ENCODE peak calls at places on chromosomes 6 and 20, in ten cellular contexts. X, V, Z, E, U, T, O, N, J and M are unnamed samples. For H3K27me3, the result is how much of the 10 kb centered on the place peaks cover.

GRCh38 chr20:37543828-37544227 is 16.2 kb upstream of the BLCAP start:
- DNase-seq in X (no peak), V (peak), Z (no peak), E (no peak), U (no peak), T (no peak), O (peak), N (no peak), J (peak), M (no peak)

GRCh38 chr6:89313006-89313405 is 2.1 kb downstream of the GABRR2 start:
- DNase-seq in X (no peak), V (no peak), Z (peak), E (no peak), U (no peak), T (no peak), O (peak), N (no peak), J (no peak), M (no peak)

GRCh38 chr6:151723152-151723551 is 84.3 kb upstream of the ESR1 start:
- DNase-seq in X (no peak), V (no peak), Z (no peak), E (no peak), U (no peak), T (no peak), O (no peak), N (no peak), J (no peak), M (no peak)

GRCh38 chr6:157514659-157515496 is 133.9 kb downstream of the ZDHHC14 start:
- DNase-seq in X (no peak), V (peak), Z (no peak), E (no peak), U (peak), T (no peak), O (peak), N (no peak), J (no peak), M (no peak)

GRCh38 chr6:143513410-143513809 is 1.9 kb upstream of the FUCA2 start:
- DNase-seq in X (no peak), V (no peak), Z (no peak), E (no peak), U (peak), T (no peak), O (no peak), N (no peak), J (peak), M (peak)

GRCh38 chr20:37846573-37846972 is 56.4 kb upstream of the VSTM2L start:
- DNase-seq in X (no peak), V (no peak), Z (no peak), E (no peak), U (no peak), T (peak), O (no peak), N (no peak), J (no peak), M (no peak)

GRCh38 chr6:113719545-113719944 is 137.6 kb upstream of the MARCKS start:
- DNase-seq in X (no peak), V (no peak), Z (no peak), E (no peak), U (no peak), T (no peak), O (no peak), N (no peak), J (no peak), M (no peak)

GRCh38 chr6:31826793-31827285 is 699 bp upstream of the HSPA1B start:
- DNase-seq in X (peak), V (peak), Z (peak), E (no peak), U (peak), T (peak), O (no peak), N (no peak), J (no peak), M (no peak)

GRCh38 chr20:55641497-55641896 is 363.8 kb downstream of the CBLN4 start:
- DNase-seq in X (no peak), V (no peak), Z (no peak), E (no peak), U (no peak), T (no peak), O (no peak), N (no peak), J (no peak), M (no peak)

GRCh38 chr6:85580878-85581267 is 12.8 kb downstream of the SNX14 start:
- DNase-seq in X (no peak), V (no peak), Z (no peak), E (no peak), U (no peak), T (no peak), O (no peak), N (no peak), J (no peak), M (no peak)

GRCh38 chr20:49447946-49448809 is 34.3 kb downstream of the KCNB1 start:
- DNase-seq in X (no peak), V (no peak), Z (peak), E (no peak), U (peak), T (peak), O (no peak), N (no peak), J (no peak), M (no peak)

GRCh38 chr20:49091104-49091503 is 45.0 kb downstream of the CSE1L start:
- DNase-seq in X (no peak), V (no peak), Z (no peak), E (no peak), U (no peak), T (no peak), O (no peak), N (no peak), J (no peak), M (no peak)

GRCh38 chr6:122931916-122932315 is 64.1 kb upstream of the CLVS2 start:
- DNase-seq in X (no peak), V (no peak), Z (no peak), E (no peak), U (no peak), T (no peak), O (no peak), N (no peak), J (no peak), M (no peak)

GRCh38 chr20:25259358-25259757 is 11.5 kb downstream of the PYGB start:
- DNase-seq in X (no peak), V (no peak), Z (no peak), E (no peak), U (no peak), T (no peak), O (no peak), N (no peak), J (no peak), M (no peak)

GRCh38 chr6:170102038-170102437 is 188.8 kb downstream of the DLL1 start:
- DNase-seq in X (peak), V (peak), Z (no peak), E (no peak), U (no peak), T (peak), O (no peak), N (no peak), J (no peak), M (no peak)

GRCh38 chr20:43667341-43668132 is 623 bp downstream of the MYBL2 start:
- DNase-seq in X (no peak), V (peak), Z (no peak), E (no peak), U (no peak), T (no peak), O (no peak), N (no peak), J (peak), M (no peak)

GRCh38 chr6:149054559-149055194 is 262.8 kb upstream of the TAB2 start:
- DNase-seq in X (no peak), V (no peak), Z (no peak), E (no peak), U (peak), T (no peak), O (no peak), N (no peak), J (no peak), M (no peak)
- H3K27me3 ChIP-seq in X (under half), V (under half), Z (under half), E (under half), U (under half), T (under half), O (under half), N (under half), J (under half), M (under half)

GRCh38 chr6:28632326-28632851 is 106.7 kb downstream of the GPX5 start:
- DNase-seq in X (no peak), V (no peak), Z (no peak), E (no peak), U (no peak), T (no peak), O (no peak), N (no peak), J (no peak), M (no peak)
- H3K27me3 ChIP-seq in X (under half), V (under half), Z (under half), E (under half), U (under half), T (under half), O (under half), N (half or more), J (under half), M (under half)

GRCh38 chr20:22241609-22242008 is 342.8 kb downstream of the FOXA2 start:
- DNase-seq in X (no peak), V (no peak), Z (no peak), E (no peak), U (no peak), T (no peak), O (no peak), N (no peak), J (no peak), M (no peak)
- H3K27me3 ChIP-seq in X (under half), V (under half), Z (under half), E (under half), U (under half), T (under half), O (under half), N (under half), J (under half), M (under half)

DNA sequence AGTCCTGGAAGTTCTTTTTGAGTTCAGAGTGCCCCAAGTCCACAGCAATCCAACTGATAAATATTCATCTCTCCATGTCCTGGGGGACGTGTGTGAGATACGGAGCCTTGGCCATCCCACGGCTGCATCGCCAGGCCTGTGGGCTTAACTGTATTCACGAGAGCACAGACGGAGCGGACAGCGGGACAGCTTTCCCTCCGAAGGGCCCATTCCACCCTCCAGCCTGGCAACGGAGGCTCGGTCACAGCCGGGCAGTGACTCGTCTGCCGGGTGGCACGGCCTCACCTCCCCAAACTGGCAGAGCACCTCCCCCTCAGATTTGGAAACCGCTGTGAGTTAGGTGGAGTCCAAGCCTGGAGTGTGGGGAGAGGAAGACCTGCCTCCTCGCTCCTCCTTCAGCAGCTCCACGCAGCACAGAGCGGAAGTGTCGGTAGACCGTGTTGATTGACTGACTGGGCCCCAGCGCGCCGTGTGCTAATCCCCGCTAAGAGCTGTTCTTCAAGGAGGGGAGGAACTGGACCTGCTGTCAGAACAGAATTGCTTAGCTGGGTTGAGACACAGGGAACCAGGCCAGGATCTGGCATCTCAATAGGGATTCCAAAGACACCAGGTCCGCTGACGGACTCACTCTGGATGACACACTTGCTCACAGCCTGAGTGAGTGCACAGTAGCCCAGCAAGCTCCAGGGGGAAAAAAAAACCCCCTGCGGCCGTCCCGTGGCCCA is 10.9 kb downstream of the FOXF2 start:
- DNase-seq in X (no peak), V (no peak), Z (no peak), E (no peak), U (no peak), T (no peak), O (no peak), N (no peak), J (no peak), M (no peak)
- H3K27me3 ChIP-seq in X (half or more), V (under half), Z (half or more), E (under half), U (under half), T (under half), O (under half), N (half or more), J (under half), M (under half)